ENCODE peak calls at places on chromosomes 1 and 21, in five cellular contexts. One of them, this sample, is unnamed.

GRCh38 chr1:179930867-179931266 is 23.7 kb upstream of the CEP350 start:
- DNase-seq in H1: no peak
- DNase-seq in HepG2: no peak
- DNase-seq in HCT116: no peak
- DNase-seq in K562: no peak
- DNase-seq in this sample: no peak

GRCh38 chr1:41794031-41794430 is 124.7 kb downstream of the HIVEP3 start:
- DNase-seq in H1: no peak
- DNase-seq in HepG2: no peak
- DNase-seq in K562: no peak
- DNase-seq in HCT116: no peak
- DNase-seq in this sample: no peak

GRCh38 chr1:64136749-64137568 is 66.5 kb upstream of the UBE2U start:
- DNase-seq in HCT116: peak
- DNase-seq in K562: peak
- DNase-seq in H1: peak
- DNase-seq in HepG2: peak
- DNase-seq in this sample: peak

GRCh38 chr1:206725053-206725963 is 40.6 kb downstream of the MAPKAPK2 start:
- DNase-seq in HCT116: peak
- DNase-seq in HepG2: peak
- DNase-seq in K562: peak
- DNase-seq in H1: no peak
- DNase-seq in this sample: peak

GRCh38 chr1:12001249-12001917 is 17.9 kb upstream of the MIIP start:
- DNase-seq in H1: no peak
- DNase-seq in HepG2: peak
- DNase-seq in HCT116: peak
- DNase-seq in K562: peak
- DNase-seq in this sample: peak

GRCh38 chr1:12692967-12693782 is 22.7 kb upstream of the AADACL3 start:
- DNase-seq in HepG2: no peak
- DNase-seq in HCT116: no peak
- DNase-seq in K562: no peak
- DNase-seq in H1: no peak
- DNase-seq in this sample: no peak

GRCh38 chr1:36115931-36116330 is 9.1 kb downstream of the COL8A2 start:
- DNase-seq in HepG2: no peak
- DNase-seq in HCT116: no peak
- DNase-seq in H1: no peak
- DNase-seq in K562: no peak
- DNase-seq in this sample: no peak

GRCh38 chr1:67532452-67533216 is 102.4 kb upstream of the SERBP1 start:
- DNase-seq in K562: peak
- DNase-seq in H1: peak
- DNase-seq in HepG2: peak
- DNase-seq in HCT116: peak
- DNase-seq in this sample: peak

GRCh38 chr1:99764439-99764838 is 2.0 kb downstream of the FRRS1 start:
- DNase-seq in H1: no peak
- DNase-seq in K562: no peak
- DNase-seq in HCT116: no peak
- DNase-seq in HepG2: no peak
- DNase-seq in this sample: no peak

GRCh38 chr1:23745515-23745914 is 2.2 kb downstream of the ELOA start:
- DNase-seq in K562: peak
- DNase-seq in HepG2: peak
- DNase-seq in HCT116: peak
- DNase-seq in H1: no peak
- DNase-seq in this sample: peak

GRCh38 chr1:51924455-51924854 is 45.9 kb upstream of the NRDC start:
- DNase-seq in HCT116: no peak
- DNase-seq in K562: peak
- DNase-seq in H1: no peak
- DNase-seq in HepG2: no peak
- DNase-seq in this sample: no peak

GRCh38 chr1:15836772-15837669 is 10.5 kb upstream of the SPEN start:
- DNase-seq in HCT116: no peak
- DNase-seq in H1: no peak
- DNase-seq in K562: peak
- DNase-seq in HepG2: no peak
- DNase-seq in this sample: no peak

GRCh38 chr1:101520302-101520701 is 283.5 kb downstream of the S1PR1 start:
- DNase-seq in K562: peak
- DNase-seq in H1: peak
- DNase-seq in HCT116: peak
- DNase-seq in HepG2: peak
- DNase-seq in this sample: peak

GRCh38 chr21:46061063-46061462 is 36.8 kb upstream of the COL6A2 start:
- DNase-seq in K562: no peak
- DNase-seq in H1: no peak
- DNase-seq in HCT116: no peak
- DNase-seq in HepG2: no peak
- DNase-seq in this sample: no peak

GRCh38 chr1:226600254-226600653 is 51.7 kb downstream of the STUM start:
- DNase-seq in H1: no peak
- DNase-seq in HepG2: no peak
- DNase-seq in K562: no peak
- DNase-seq in HCT116: no peak
- DNase-seq in this sample: no peak

GRCh38 chr21:39073717-39074116 is 109.5 kb downstream of the PSMG1 start:
- DNase-seq in H1: no peak
- DNase-seq in HepG2: no peak
- DNase-seq in HCT116: no peak
- DNase-seq in K562: no peak
- DNase-seq in this sample: no peak

GRCh38 chr21:42130447-42130846 is 59.3 kb downstream of the UMODL1 start:
- DNase-seq in HepG2: no peak
- DNase-seq in K562: no peak
- DNase-seq in HCT116: no peak
- DNase-seq in H1: no peak
- DNase-seq in this sample: no peak

GRCh38 chr1:61639937-61640336 is 85.0 kb downstream of the TM2D1 start:
- DNase-seq in HepG2: no peak
- DNase-seq in H1: no peak
- DNase-seq in HCT116: no peak
- DNase-seq in K562: no peak
- DNase-seq in this sample: no peak

GRCh38 chr1:156463874-156464273 is 36.7 kb downstream of the MEF2D start:
- DNase-seq in HepG2: no peak
- DNase-seq in H1: no peak
- DNase-seq in K562: no peak
- DNase-seq in HCT116: no peak
- DNase-seq in this sample: no peak

GRCh38 chr1:182595641-182596240 is 6.7 kb upstream of the RNASEL start:
- DNase-seq in HCT116: peak
- DNase-seq in HepG2: peak
- DNase-seq in K562: peak
- DNase-seq in H1: no peak
- DNase-seq in this sample: peak

GRCh38 chr1:152824964-152825363 is 2.3 kb upstream of the LCE1A start:
- DNase-seq in H1: no peak
- DNase-seq in HCT116: no peak
- DNase-seq in HepG2: no peak
- DNase-seq in K562: no peak
- DNase-seq in this sample: no peak

GRCh38 chr1:20078166-20078565 is 8.2 kb downstream of the PLA2G5 start:
- DNase-seq in HepG2: no peak
- DNase-seq in H1: no peak
- DNase-seq in HCT116: no peak
- DNase-seq in K562: no peak
- DNase-seq in this sample: no peak

GRCh38 chr1:238409947-238410346 is 519.2 kb upstream of the ZP4 start:
- DNase-seq in K562: no peak
- DNase-seq in HCT116: no peak
- DNase-seq in H1: no peak
- DNase-seq in HepG2: no peak
- DNase-seq in this sample: no peak

GRCh38 chr1:90361026-90361425 is 356.1 kb downstream of the BARHL2 start:
- DNase-seq in K562: no peak
- DNase-seq in HCT116: no peak
- DNase-seq in HepG2: no peak
- DNase-seq in H1: no peak
- DNase-seq in this sample: no peak

GRCh38 chr1:246450485-246451251 is 56.4 kb downstream of the SMYD3 start:
- DNase-seq in K562: peak
- DNase-seq in HepG2: peak
- DNase-seq in HCT116: peak
- DNase-seq in H1: no peak
- DNase-seq in this sample: peak

GRCh38 chr1:8133657-8134430 is 107.7 kb upstream of the ERRFI1 start:
- DNase-seq in H1: no peak
- DNase-seq in K562: no peak
- DNase-seq in HCT116: peak
- DNase-seq in HepG2: peak
- DNase-seq in this sample: no peak

GRCh38 chr21:39840373-39841097 is 26.7 kb upstream of the PCP4 start:
- DNase-seq in HepG2: no peak
- DNase-seq in K562: no peak
- DNase-seq in H1: no peak
- DNase-seq in HCT116: no peak
- DNase-seq in this sample: peak

GRCh38 chr1:227411066-227411465 is 92.8 kb upstream of the CDC42BPA start:
- DNase-seq in HepG2: no peak
- DNase-seq in K562: no peak
- DNase-seq in HCT116: no peak
- DNase-seq in H1: no peak
- DNase-seq in this sample: no peak

DNA sequence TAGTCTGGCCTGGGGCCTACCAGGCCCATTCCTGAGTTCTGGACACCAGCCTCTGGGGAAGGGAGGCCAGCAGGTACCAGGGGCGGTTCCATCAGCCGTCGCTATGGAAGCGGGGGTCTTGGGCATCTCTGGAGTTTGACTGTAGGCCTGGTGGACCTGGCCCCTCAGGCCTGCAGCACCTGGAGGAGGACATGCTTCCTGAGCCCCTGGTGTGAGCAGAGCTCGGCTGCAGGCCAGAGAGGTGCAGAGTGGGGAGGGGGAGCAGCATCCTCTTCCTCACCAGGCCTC is 7.8 kb downstream of the MYBPH start:
- DNase-seq in K562: no peak
- DNase-seq in H1: no peak
- DNase-seq in HepG2: no peak
- DNase-seq in HCT116: no peak
- DNase-seq in this sample: no peak
- TF ChIP-seq JUND in K562: no peak
- TF ChIP-seq JUND in H1: no peak
- TF ChIP-seq JUND in HepG2: no peak
- TF ChIP-seq JUND in HCT116: no peak
- TF ChIP-seq JUND in this sample: no peak

DNA sequence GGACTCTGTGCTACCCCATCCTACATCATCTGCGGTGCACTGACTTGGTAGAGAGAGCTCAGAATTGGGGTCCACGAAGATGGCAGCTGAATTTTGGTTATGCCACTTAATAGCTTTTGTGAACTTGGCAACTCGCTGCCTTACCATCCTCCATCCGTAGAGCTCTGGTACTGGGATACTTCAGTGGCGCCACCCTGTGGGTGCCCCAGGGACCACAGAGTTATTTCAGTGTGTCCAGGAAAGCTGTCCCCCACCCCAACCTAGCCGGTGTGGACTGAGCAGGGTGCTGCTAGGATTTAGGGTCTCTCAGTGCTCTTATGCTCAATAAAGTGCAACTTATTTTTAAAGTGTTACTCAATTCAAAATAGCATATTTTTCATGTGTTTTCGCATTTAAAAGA is 9.0 kb upstream of the USF1 start:
- DNase-seq in HCT116: no peak
- DNase-seq in K562: no peak
- DNase-seq in H1: no peak
- DNase-seq in HepG2: no peak
- DNase-seq in this sample: no peak
- TF ChIP-seq JUND in HCT116: no peak
- TF ChIP-seq JUND in K562: no peak
- TF ChIP-seq JUND in H1: no peak
- TF ChIP-seq JUND in HepG2: no peak
- TF ChIP-seq JUND in this sample: no peak

GRCh38 chr1:22096036-22096435 is 43.5 kb downstream of the CDC42 start:
- DNase-seq in K562: no peak
- DNase-seq in H1: no peak
- DNase-seq in HepG2: no peak
- DNase-seq in HCT116: no peak
- DNase-seq in this sample: no peak

GRCh38 chr1:22100168-22100567 is 42.7 kb downstream of the WNT4 start:
- DNase-seq in H1: no peak
- DNase-seq in HCT116: no peak
- DNase-seq in HepG2: no peak
- DNase-seq in K562: no peak
- DNase-seq in this sample: no peak

GRCh38 chr1:22093513-22093912 is 41.0 kb downstream of the CDC42 start:
- DNase-seq in HCT116: no peak
- DNase-seq in HepG2: no peak
- DNase-seq in H1: no peak
- DNase-seq in K562: no peak
- DNase-seq in this sample: no peak

GRCh38 chr1:22098752-22099151 is 44.1 kb downstream of the WNT4 start:
- DNase-seq in HepG2: no peak
- DNase-seq in K562: no peak
- DNase-seq in HCT116: no peak
- DNase-seq in H1: no peak
- DNase-seq in this sample: no peak

DNA sequence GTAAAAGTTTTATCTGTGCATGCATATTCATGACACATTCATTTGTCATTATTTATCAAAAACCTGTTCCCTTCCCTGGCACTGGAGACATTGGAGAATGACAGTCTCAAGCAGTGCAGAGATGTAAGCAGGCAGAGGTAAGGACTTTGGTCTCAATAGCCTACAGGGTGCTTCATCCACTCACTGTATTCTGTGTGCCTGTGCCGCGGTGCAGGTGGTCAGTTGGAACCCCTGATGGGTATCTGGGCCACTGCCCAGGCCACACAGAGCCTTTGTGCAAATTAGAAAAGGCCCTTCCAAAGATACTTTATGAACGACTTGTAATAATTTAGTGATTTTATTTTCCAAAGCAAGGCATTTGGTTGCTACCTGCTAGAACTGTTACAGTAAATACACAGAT is 44.0 kb downstream of the CDC42 start:
- DNase-seq in K562: no peak
- DNase-seq in H1: no peak
- DNase-seq in HepG2: no peak
- DNase-seq in HCT116: no peak
- DNase-seq in this sample: no peak
- TF ChIP-seq JUND in K562: no peak
- TF ChIP-seq JUND in H1: no peak
- TF ChIP-seq JUND in HepG2: no peak
- TF ChIP-seq JUND in HCT116: no peak
- TF ChIP-seq JUND in this sample: no peak

GRCh38 chr1:79110749-79111148 is 104.2 kb upstream of the ADGRL4 start:
- DNase-seq in HepG2: no peak
- DNase-seq in H1: no peak
- DNase-seq in K562: no peak
- DNase-seq in HCT116: no peak
- DNase-seq in this sample: no peak

GRCh38 chr1:79117376-79117775 is 110.8 kb upstream of the ADGRL4 start:
- DNase-seq in H1: no peak
- DNase-seq in HCT116: no peak
- DNase-seq in HepG2: no peak
- DNase-seq in K562: no peak
- DNase-seq in this sample: no peak

GRCh38 chr1:79109445-79109844 is 102.9 kb upstream of the ADGRL4 start:
- DNase-seq in HCT116: no peak
- DNase-seq in HepG2: no peak
- DNase-seq in K562: no peak
- DNase-seq in H1: no peak
- DNase-seq in this sample: no peak

GRCh38 chr1:79113836-79114235 is 107.3 kb upstream of the ADGRL4 start:
- DNase-seq in H1: no peak
- DNase-seq in K562: no peak
- DNase-seq in HepG2: no peak
- DNase-seq in HCT116: no peak
- DNase-seq in this sample: no peak
- TF ChIP-seq JUND in H1: no peak
- TF ChIP-seq JUND in K562: no peak
- TF ChIP-seq JUND in HepG2: no peak
- TF ChIP-seq JUND in HCT116: no peak
- TF ChIP-seq JUND in this sample: no peak